ENCODE peak calls at places on chromosomes 3 and 15, in six cellular contexts. Y is cardiac muscle cell; B is T-helper 1 cell; Z is HS-5; F is T-helper 2 cell; C is activated CD8-positive, alpha-beta memory T cell treated with anti-CD3 and anti-CD28 coated beads, Interleukin-2, amount 50 U/mL, for 4 hours. I is an unnamed sample.

GRCh38 chr15:89171136-89172072 is 50.0 kb downstream of the RLBP1 start:
- DNase-seq in F (no peak), B (no peak), Y (peak; percentile 74), C (peak; percentile 20), Z (no peak), I (peak; percentile 21)

GRCh38 chr3:49017646-49017977 is 768 bp downstream of the DALRD3 start:
- DNase-seq in B (no peak), Z (no peak), C (no peak), Y (no peak), F (no peak), I (no peak)

GRCh38 chr15:31098491-31098917 is 3.0 kb downstream of the TRPM1 start:
- DNase-seq in C (no peak), Y (no peak), B (no peak), Z (no peak), F (no peak), I (no peak)

GRCh38 chr3:67719333-67719732 is 64.9 kb upstream of the SUCLG2 start:
- DNase-seq in C (no peak), Y (no peak), B (no peak), Z (peak; percentile 87), F (no peak), I (no peak)

GRCh38 chr3:140395134-140396075 is 282.5 kb upstream of the TRIM42 start:
- DNase-seq in B (no peak), Y (peak; percentile 14), C (no peak), F (no peak), Z (no peak), I (no peak)

GRCh38 chr3:129289201-129289921 is 10.7 kb downstream of the HMCES start:
- DNase-seq in B (no peak), F (no peak), Z (no peak), Y (no peak), C (no peak), I (peak; percentile 86)

GRCh38 chr3:123352134-123352554 is 96.7 kb downstream of the ADCY5 start:
- DNase-seq in Y (no peak), C (no peak), Z (no peak), B (no peak), F (no peak), I (no peak)

GRCh38 chr15:40122239-40122638 is 13.6 kb upstream of the BMF start:
- DNase-seq in C (no peak), Y (no peak), F (no peak), Z (no peak), B (no peak), I (no peak)

GRCh38 chr3:62718011-62718410 is 157.2 kb downstream of the CADPS start:
- DNase-seq in B (no peak), Y (no peak), Z (no peak), C (no peak), F (no peak), I (no peak)

GRCh38 chr15:70569718-70570231 is 193.6 kb downstream of the UACA start:
- DNase-seq in B (no peak), F (no peak), C (no peak), Z (no peak), Y (no peak), I (no peak)

GRCh38 chr3:48014358-48014757 is 1.9 kb downstream of the MAP4 start:
- DNase-seq in F (no peak), Z (no peak), C (no peak), B (no peak), Y (no peak), I (no peak)

GRCh38 chr3:196141052-196141865 is 59.4 kb upstream of the TFRC start:
- DNase-seq in Z (no peak), F (no peak), B (no peak), Y (no peak), C (no peak), I (no peak)

GRCh38 chr3:123159926-123160635 is 41.7 kb upstream of the SEC22A start:
- DNase-seq in Z (peak; percentile 30), C (no peak), B (no peak), F (no peak), Y (no peak), I (peak; percentile 38)

GRCh38 chr3:99780749-99781148 is 36.9 kb upstream of the CMSS1 start:
- DNase-seq in B (no peak), C (no peak), Z (no peak), Y (no peak), F (no peak), I (no peak)

GRCh38 chr3:25584011-25584789 is 80.5 kb downstream of the TOP2B start:
- DNase-seq in C (no peak), Y (no peak), F (no peak), Z (no peak), B (no peak), I (no peak)

GRCh38 chr3:11651900-11652299 is 8.2 kb upstream of the VGLL4 start:
- DNase-seq in Z (no peak), B (no peak), Y (peak; percentile 38), F (no peak), C (no peak), I (peak; percentile 37)

GRCh38 chr3:58755153-58755552 is 88.6 kb upstream of the FAM3D start:
- DNase-seq in Z (no peak), F (no peak), Y (no peak), C (no peak), B (no peak), I (no peak)

GRCh38 chr15:40063563-40064011 is 24.6 kb upstream of the SRP14 start:
- DNase-seq in C (no peak), Z (peak; percentile 43), F (no peak), Y (no peak), B (no peak), I (no peak)

GRCh38 chr15:66587020-66587419 is 21.2 kb upstream of the LCTL start:
- DNase-seq in C (no peak), F (no peak), B (no peak), Y (no peak), Z (no peak), I (no peak)

GRCh38 chr3:85726241-85726640 is 767.5 kb downstream of the CADM2 start:
- DNase-seq in F (no peak), Z (peak; percentile 13), C (no peak), B (no peak), Y (no peak), I (no peak)

GRCh38 chr15:48811325-48811938 is 563 bp upstream of the CEP152 start:
- DNase-seq in B (no peak), Z (no peak), C (no peak), F (no peak), Y (peak; percentile 11), I (no peak)

GRCh38 chr15:56774356-56774755 is 41.0 kb upstream of the ZNF280D start:
- DNase-seq in Y (no peak), Z (no peak), B (no peak), F (no peak), C (no peak), I (no peak)

GRCh38 chr3:98565237-98565643 is 28.2 kb downstream of the CPOX start:
- DNase-seq in F (no peak), Y (no peak), B (no peak), C (no peak), Z (no peak), I (no peak)

GRCh38 chr3:53046171-53047170 is 598 bp upstream of the SFMBT1 start:
- DNase-seq in Z (peak; percentile 14), Y (peak; percentile 31), F (peak; percentile 24), C (peak; percentile 75), B (peak; percentile 54), I (peak; percentile 27)

GRCh38 chr3:65992106-65992505 is 46.6 kb downstream of the MAGI1 start:
- DNase-seq in C (no peak), F (no peak), B (no peak), Z (no peak), Y (no peak), I (no peak)